ENCODE peak calls at places on chromosomes 12 and 14, in six cellular contexts. F is IMR-90, V is Peyer's patch, U is ascending aorta, W is small intestine, P is heart right ventricle. B is an unnamed sample. For H3K9me3 and H3K4me1, the result is how much of the 10 kb centered on the place peaks cover.

GRCh38 chr14:29144598-29144997 is 378.0 kb downstream of the FOXG1 start:
- DNase-seq in F (peak), V (no peak), U (no peak), W (no peak), P (no peak), B (peak)

GRCh38 chr14:104938436-104938835 is 13.8 kb downstream of the PLD4 start:
- DNase-seq in F (no peak), V (no peak), U (no peak), W (no peak), P (no peak), B (no peak)

GRCh38 chr14:67620217-67620789 is 583 bp downstream of the ARG2 start:
- DNase-seq in F (peak), V (no peak), U (peak), W (no peak), P (peak), B (no peak)

GRCh38 chr12:75478395-75478794 is 2.2 kb upstream of the GLIPR1 start:
- DNase-seq in F (peak), V (peak), U (no peak), W (peak), P (no peak), B (peak)

GRCh38 chr14:50318031-50318626 is 6.0 kb downstream of the DMAC2L start:
- DNase-seq in F (peak), V (no peak), U (no peak), W (peak), P (no peak), B (peak)

GRCh38 chr14:104973215-104974145 is 4.7 kb downstream of the AHNAK2 start:
- DNase-seq in F (peak), V (no peak), U (peak), W (peak), P (peak), B (peak)

GRCh38 chr12:67534671-67535070 is 113.9 kb upstream of the DYRK2 start:
- DNase-seq in F (peak), V (no peak), U (no peak), W (peak), P (no peak), B (peak)

GRCh38 chr14:81594012-81594411 is 60.4 kb upstream of the SEL1L start:
- DNase-seq in F (no peak), V (no peak), U (peak), W (no peak), P (peak), B (no peak)

GRCh38 chr12:62191747-62192485 is 68.3 kb upstream of the USP15 start:
- DNase-seq in F (no peak), V (no peak), U (peak), W (no peak), P (no peak), B (peak)

GRCh38 chr14:33669111-33669510 is 281.8 kb downstream of the EGLN3 start:
- DNase-seq in F (no peak), V (no peak), U (no peak), W (no peak), P (no peak), B (no peak)

GRCh38 chr14:89249296-89249565 is 167.8 kb downstream of the FOXN3 start:
- DNase-seq in F (peak), V (no peak), U (peak), W (no peak), P (no peak), B (no peak)

GRCh38 chr14:104372390-104373054 is 207.0 kb upstream of the C14orf180 start:
- DNase-seq in F (no peak), V (no peak), U (no peak), W (peak), P (peak), B (no peak)

GRCh38 chr12:106861984-106862894 is 87.8 kb downstream of the RIC8B start:
- DNase-seq in F (peak), V (no peak), U (no peak), W (peak), P (no peak), B (no peak)

GRCh38 chr12:153080-153746 is 60.7 kb downstream of the SLC6A12 start:
- DNase-seq in F (peak), V (peak), U (no peak), W (peak), P (peak), B (peak)

GRCh38 chr12:13204428-13204827 is 7.9 kb downstream of the EMP1 start:
- DNase-seq in F (peak), V (no peak), U (no peak), W (no peak), P (no peak), B (no peak)

GRCh38 chr14:92565040-92565717 is 51.6 kb downstream of the RIN3 start:
- DNase-seq in F (no peak), V (no peak), U (no peak), W (no peak), P (no peak), B (no peak)

GRCh38 chr12:117684471-117684870 is 284.3 kb downstream of the KSR2 start:
- DNase-seq in F (no peak), V (no peak), U (no peak), W (no peak), P (no peak), B (no peak)

GRCh38 chr12:87756721-87757120 is 272.5 kb downstream of the C12orf50 start:
- DNase-seq in F (peak), V (no peak), U (no peak), W (no peak), P (no peak), B (no peak)

GRCh38 chr12:69196302-69197288 is 42.8 kb upstream of the CPSF6 start:
- DNase-seq in F (peak), V (no peak), U (no peak), W (peak), P (no peak), B (no peak)
- H3K9me3 ChIP-seq in F (under half), V (under half), U (under half), W (under half), P (under half), B (under half)

GRCh38 chr14:61145258-61145902 is 135.8 kb downstream of the TMEM30B start:
- DNase-seq in F (peak), V (no peak), U (no peak), W (no peak), P (no peak), B (peak)
- H3K4me1 ChIP-seq in F (under half), V (under half), U (under half), W (under half), P (under half), B (under half)

GRCh38 chr14:23345987-23346692 is 6.5 kb downstream of the SLC22A17 start:
- DNase-seq in F (no peak), V (no peak), U (peak), W (no peak), P (no peak), B (peak)
- H3K4me3 ChIP-seq in F (no peak), V (no peak), U (no peak), W (no peak), P (no peak), B (no peak)

DNA sequence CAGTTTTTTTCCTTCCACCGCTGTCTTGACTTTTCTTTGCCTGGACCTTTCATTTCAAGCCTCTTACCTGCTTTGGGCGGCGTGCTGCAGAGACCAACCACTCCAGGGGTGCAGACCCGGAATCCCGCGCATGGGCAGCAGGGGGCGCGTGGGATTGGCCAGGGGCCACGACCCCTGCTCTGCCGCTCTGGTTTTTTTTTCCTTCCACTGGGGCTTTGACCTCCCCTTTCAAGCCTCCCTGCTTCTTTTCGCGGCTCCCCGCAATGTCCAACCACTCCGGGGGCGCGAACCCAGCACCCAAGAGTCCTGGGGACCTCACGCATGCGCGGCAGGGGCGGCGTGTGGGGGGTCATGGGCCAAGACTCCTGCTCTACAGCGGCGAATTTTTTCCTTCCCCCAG is 325.1 kb downstream of the ALG10 start:
- DNase-seq in F (no peak), V (no peak), U (no peak), W (no peak), P (no peak), B (no peak)
- H3K9me3 ChIP-seq in F (under half), V (under half), U (under half), W (under half), P (under half), B (under half)

GRCh38 chr12:116125981-116126566 is 151.4 kb downstream of the MED13L start:
- DNase-seq in F (no peak), V (no peak), U (no peak), W (no peak), P (no peak), B (no peak)

GRCh38 chr12:116127858-116128257 is 149.6 kb downstream of the MED13L start:
- DNase-seq in F (no peak), V (no peak), U (no peak), W (no peak), P (no peak), B (no peak)

GRCh38 chr12:116126610-116127009 is 150.9 kb downstream of the MED13L start:
- DNase-seq in F (peak), V (no peak), U (no peak), W (no peak), P (no peak), B (peak)

GRCh38 chr12:116130431-116130830 is 147.1 kb downstream of the MED13L start:
- DNase-seq in F (peak), V (no peak), U (no peak), W (no peak), P (no peak), B (peak)

DNA sequence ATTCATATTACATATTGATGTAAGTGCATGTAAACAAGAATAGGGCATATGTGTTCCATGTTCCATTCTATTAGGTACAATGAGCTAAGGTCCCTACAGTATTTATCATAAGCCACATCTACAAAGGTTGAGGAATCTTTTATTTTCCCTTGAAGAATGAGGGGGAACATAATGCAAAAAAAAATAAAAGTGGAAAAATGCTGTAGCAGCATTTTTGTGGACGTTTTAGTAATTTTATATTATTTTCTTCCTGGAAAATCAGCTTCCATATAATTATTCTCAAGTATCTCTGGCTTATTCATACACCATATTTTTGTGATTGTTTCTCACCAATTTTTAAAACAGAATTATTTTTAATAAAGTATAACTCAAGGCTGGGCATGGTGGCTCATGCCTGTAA is 148.7 kb downstream of the MED13L start:
- DNase-seq in F (no peak), V (no peak), U (no peak), W (no peak), P (no peak), B (no peak)
- H3K4me1 ChIP-seq in F (under half), V (under half), U (under half), W (under half), P (half or more), B (under half)

GRCh38 chr14:77376380-77376770 is 519 bp downstream of the TMED8 start:
- DNase-seq in F (no peak), V (peak), U (peak), W (peak), P (no peak), B (peak)

GRCh38 chr14:77376771-77377501 is at the start of the genes SAMD15 and TMED8:
- DNase-seq in F (peak), V (peak), U (peak), W (peak), P (peak), B (peak)

GRCh38 chr14:77375973-77376372 is 921 bp downstream of the TMED8 start:
- DNase-seq in F (no peak), V (no peak), U (no peak), W (no peak), P (no peak), B (no peak)

GRCh38 chr14:77377502-77377844 is 294 bp downstream of the SAMD15 start:
- DNase-seq in F (no peak), V (no peak), U (no peak), W (no peak), P (no peak), B (no peak)

DNA sequence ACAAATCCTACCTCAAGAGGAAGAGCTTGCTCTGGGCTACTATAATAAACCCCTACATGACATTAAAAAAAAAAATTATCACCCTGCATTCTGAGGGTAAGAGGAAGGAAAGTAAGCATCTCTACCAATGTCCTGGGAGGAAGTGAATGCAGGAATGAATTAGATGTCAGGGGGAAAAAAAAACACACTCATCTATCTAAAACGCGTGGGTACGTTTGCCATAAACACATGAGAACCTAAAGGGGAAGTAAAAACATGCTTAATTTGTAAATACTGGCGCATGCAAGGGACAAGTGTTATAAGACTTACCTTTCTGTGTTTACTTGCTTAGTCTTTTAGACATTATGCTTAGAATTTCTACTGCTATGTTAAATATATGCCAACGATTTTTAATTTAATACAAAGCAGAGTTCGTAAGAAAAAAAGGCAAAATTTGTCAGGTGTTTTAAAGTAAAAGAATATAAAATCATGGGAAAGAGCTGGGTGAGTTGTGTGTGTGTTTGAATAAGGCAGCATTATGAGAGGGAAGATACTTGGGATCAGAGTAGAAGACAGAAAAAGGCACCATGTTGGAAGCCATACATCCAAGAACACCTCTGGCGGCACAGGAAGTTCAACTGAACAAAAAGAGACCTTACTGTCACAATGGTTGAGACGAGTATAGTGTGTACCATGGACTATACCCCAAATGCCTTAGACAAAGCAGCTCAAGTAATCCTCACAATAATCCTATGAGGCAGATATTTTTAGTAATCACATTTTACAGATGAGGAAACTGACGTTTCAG is 1.5 kb downstream of the TMED8 start:
- DNase-seq in F (no peak), V (no peak), U (no peak), W (no peak), P (no peak), B (no peak)
- H3K4me3 ChIP-seq in F (no peak), V (peak), U (peak), W (no peak), P (no peak), B (no peak)

GRCh38 chr12:131221061-131221945 is 267.6 kb downstream of the ADGRD1 start:
- DNase-seq in F (no peak), V (no peak), U (no peak), W (no peak), P (no peak), B (no peak)

GRCh38 chr12:131220007-131220685 is 266.4 kb downstream of the ADGRD1 start:
- DNase-seq in F (no peak), V (no peak), U (no peak), W (no peak), P (no peak), B (no peak)

GRCh38 chr12:131223171-131223761 is 269.6 kb downstream of the ADGRD1 start:
- DNase-seq in F (no peak), V (no peak), U (no peak), W (no peak), P (no peak), B (no peak)

GRCh38 chr12:131222271-131223139 is 268.8 kb downstream of the ADGRD1 start:
- DNase-seq in F (no peak), V (no peak), U (no peak), W (peak), P (no peak), B (no peak)

DNA sequence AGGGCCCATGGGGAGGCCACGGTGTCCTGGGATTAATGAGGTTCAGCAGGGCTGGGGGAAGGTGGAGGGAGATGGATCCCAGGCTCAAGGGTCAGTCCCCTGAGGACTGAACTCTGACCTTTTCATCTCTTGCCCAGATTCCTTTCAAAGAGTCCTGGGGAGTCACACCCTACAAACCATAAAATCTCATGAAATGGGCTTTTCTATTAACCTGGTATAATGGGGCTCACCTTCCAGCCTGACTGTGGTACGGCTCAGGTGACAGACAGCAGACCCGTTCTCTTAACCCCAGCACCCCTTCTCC is 268.2 kb downstream of the ADGRD1 start:
- DNase-seq in F (no peak), V (no peak), U (no peak), W (peak), P (no peak), B (no peak)
- H3K9me3 ChIP-seq in F (under half), V (under half), U (under half), W (under half), P (under half), B (under half)

GRCh38 chr12:105359840-105360239 is 29.3 kb downstream of the C12orf75 start:
- DNase-seq in F (peak), V (no peak), U (no peak), W (no peak), P (no peak), B (no peak)

GRCh38 chr12:105363890-105364289 is 33.4 kb downstream of the C12orf75 start:
- DNase-seq in F (peak), V (no peak), U (no peak), W (no peak), P (no peak), B (no peak)

GRCh38 chr12:105357162-105357691 is 26.7 kb downstream of the C12orf75 start:
- DNase-seq in F (peak), V (no peak), U (no peak), W (peak), P (no peak), B (no peak)

GRCh38 chr12:105355752-105356151 is 25.3 kb downstream of the C12orf75 start:
- DNase-seq in F (peak), V (no peak), U (no peak), W (no peak), P (no peak), B (peak)

DNA sequence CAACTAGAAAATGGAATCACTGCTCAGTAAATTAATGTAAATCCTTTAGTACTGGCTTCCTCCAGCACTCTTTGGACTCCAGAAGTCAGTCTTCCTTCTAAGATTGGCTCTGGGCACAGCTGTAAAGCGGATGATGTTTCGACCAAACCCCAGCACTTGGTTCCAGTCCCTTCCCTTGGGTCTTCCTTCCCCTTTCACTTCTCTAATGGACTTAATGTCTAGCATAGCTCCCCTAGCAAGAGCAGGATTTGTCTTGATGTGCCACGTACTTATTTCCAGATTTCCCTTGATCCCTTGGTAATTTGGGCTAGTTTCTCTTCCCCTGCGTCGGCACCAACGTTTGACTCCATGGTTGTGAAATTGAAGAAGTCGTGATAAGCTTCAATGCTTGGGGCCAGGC is 28.3 kb downstream of the C12orf75 start:
- DNase-seq in F (no peak), V (no peak), U (no peak), W (no peak), P (no peak), B (no peak)
- H3K4me1 ChIP-seq in F (under half), V (under half), U (under half), W (under half), P (under half), B (under half)

DNA sequence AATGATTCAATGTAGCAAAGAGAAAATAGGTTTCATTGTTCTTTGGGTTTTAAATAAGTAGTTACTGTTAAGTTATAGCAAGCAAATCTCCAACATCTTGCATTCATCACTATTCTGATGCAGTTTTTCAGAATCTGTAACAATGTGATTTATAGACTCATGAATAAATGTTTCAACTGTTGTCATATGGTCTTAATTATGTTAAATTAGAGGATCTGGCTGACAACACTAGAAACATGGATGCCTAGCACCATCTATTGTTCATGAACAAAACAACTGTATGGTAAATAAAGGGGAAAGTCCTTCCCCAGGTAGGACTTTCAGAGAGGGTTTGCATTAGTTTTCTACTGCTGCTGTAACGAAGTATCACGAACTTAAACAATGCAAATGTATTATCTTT is 167.9 kb downstream of the BCAT1 start:
- DNase-seq in F (peak), V (no peak), U (no peak), W (no peak), P (no peak), B (peak)
- H3K4me3 ChIP-seq in F (no peak), V (no peak), U (no peak), W (no peak), P (no peak), B (no peak)

GRCh38 chr12:133083345-133083744 is 2.6 kb downstream of the ZNF140 start:
- DNase-seq in F (no peak), V (no peak), U (no peak), W (no peak), P (no peak), B (no peak)
- H3K9me3 ChIP-seq in F (half or more), V (under half), U (half or more), W (under half), P (half or more), B (under half)